ENCODE peak calls at places on chromosomes 13 and 19, in ten cellular contexts. M is foreskin fibroblast, J is GM12865, E is suprapubic skin, A is psoas muscle, I is Panc1, G is thoracic aorta, O is AG04450, W is neural crest cell, F is bronchial epithelial cell. N is an unnamed sample.

GRCh38 chr19:16899566-16900075 is 10.8 kb downstream of the F2RL3 start:
- DNase-seq in M (peak; percentile 57), J (peak; percentile 79), E (peak; percentile 66), A (no peak), I (peak; percentile 18), G (no peak), O (no peak), W (peak; percentile 29), F (peak; percentile 8), N (no peak)

GRCh38 chr13:36413161-36413560 is 19.1 kb upstream of the CCNA1 start:
- DNase-seq in M (no peak), J (no peak), E (no peak), A (no peak), I (no peak), G (no peak), O (no peak), W (no peak), F (no peak), N (no peak)

GRCh38 chr19:2790194-2790556 is 4.9 kb downstream of the THOP1 start:
- DNase-seq in M (no peak), J (no peak), E (no peak), A (no peak), I (no peak), G (no peak), O (no peak), W (no peak), F (no peak), N (no peak)

GRCh38 chr13:75790198-75790970 is 154.3 kb downstream of the LMO7 start:
- DNase-seq in M (no peak), J (no peak), E (no peak), A (no peak), I (no peak), G (no peak), O (no peak), W (no peak), F (no peak), N (no peak)

GRCh38 chr19:4801085-4801619 is 9.6 kb downstream of the FEM1A start:
- DNase-seq in M (no peak), J (no peak), E (no peak), A (no peak), I (no peak), G (no peak), O (no peak), W (no peak), F (no peak), N (no peak)

GRCh38 chr19:31519216-31519615 is 170.0 kb upstream of the TSHZ3 start:
- DNase-seq in M (no peak), J (no peak), E (no peak), A (no peak), I (no peak), G (no peak), O (no peak), W (no peak), F (no peak), N (no peak)

GRCh38 chr19:43552616-43553015 is 19.6 kb downstream of the ZNF575 start:
- DNase-seq in M (no peak), J (no peak), E (no peak), A (no peak), I (no peak), G (no peak), O (no peak), W (no peak), F (no peak), N (no peak)

GRCh38 chr13:99517984-99518383 is 16.7 kb downstream of the TM9SF2 start:
- DNase-seq in M (no peak), J (no peak), E (no peak), A (no peak), I (no peak), G (no peak), O (no peak), W (no peak), F (no peak), N (no peak)

GRCh38 chr13:73119612-73120011 is 60.8 kb downstream of the KLF5 start:
- DNase-seq in M (no peak), J (no peak), E (no peak), A (no peak), I (no peak), G (no peak), O (no peak), W (no peak), F (no peak), N (no peak)

GRCh38 chr13:106513608-106514007 is 21.9 kb downstream of the EFNB2 start:
- DNase-seq in M (no peak), J (no peak), E (no peak), A (no peak), I (no peak), G (no peak), O (no peak), W (no peak), F (no peak), N (no peak)

GRCh38 chr19:22545751-22546150 is 88.4 kb upstream of the ZNF492 start:
- DNase-seq in M (peak; percentile 4), J (peak; percentile 12), E (no peak), A (no peak), I (no peak), G (no peak), O (no peak), W (no peak), F (peak; percentile 3), N (no peak)

GRCh38 chr13:40170982-40171381 is 495.5 kb downstream of the FOXO1 start:
- DNase-seq in M (no peak), J (no peak), E (no peak), A (no peak), I (no peak), G (no peak), O (no peak), W (no peak), F (peak; percentile 92), N (no peak)

GRCh38 chr19:45820413-45821102 is 5.5 kb upstream of the RSPH6A start:
- DNase-seq in M (no peak), J (no peak), E (no peak), A (no peak), I (no peak), G (no peak), O (no peak), W (no peak), F (peak; percentile 57), N (no peak)
- TF ChIP-seq CTCF in M (no peak), J (no peak), E (no peak), A (no peak), I (no peak), G (no peak), O (no peak), W (no peak), F (no peak), N (no peak)

GRCh38 chr19:18401580-18402112 is 4.2 kb upstream of the LRRC25 start:
- DNase-seq in M (peak; percentile 85), J (peak; percentile 81), E (no peak), A (peak; percentile 57), I (no peak), G (no peak), O (no peak), W (no peak), F (peak; percentile 78), N (no peak)
- TF ChIP-seq CTCF in M (peak; percentile 40), J (peak; percentile 31), E (peak; percentile 25), A (peak; percentile 14), I (peak; percentile 40), G (no peak), O (peak; percentile 62), W (peak; percentile 54), F (peak; percentile 66), N (peak; percentile 52)

DNA sequence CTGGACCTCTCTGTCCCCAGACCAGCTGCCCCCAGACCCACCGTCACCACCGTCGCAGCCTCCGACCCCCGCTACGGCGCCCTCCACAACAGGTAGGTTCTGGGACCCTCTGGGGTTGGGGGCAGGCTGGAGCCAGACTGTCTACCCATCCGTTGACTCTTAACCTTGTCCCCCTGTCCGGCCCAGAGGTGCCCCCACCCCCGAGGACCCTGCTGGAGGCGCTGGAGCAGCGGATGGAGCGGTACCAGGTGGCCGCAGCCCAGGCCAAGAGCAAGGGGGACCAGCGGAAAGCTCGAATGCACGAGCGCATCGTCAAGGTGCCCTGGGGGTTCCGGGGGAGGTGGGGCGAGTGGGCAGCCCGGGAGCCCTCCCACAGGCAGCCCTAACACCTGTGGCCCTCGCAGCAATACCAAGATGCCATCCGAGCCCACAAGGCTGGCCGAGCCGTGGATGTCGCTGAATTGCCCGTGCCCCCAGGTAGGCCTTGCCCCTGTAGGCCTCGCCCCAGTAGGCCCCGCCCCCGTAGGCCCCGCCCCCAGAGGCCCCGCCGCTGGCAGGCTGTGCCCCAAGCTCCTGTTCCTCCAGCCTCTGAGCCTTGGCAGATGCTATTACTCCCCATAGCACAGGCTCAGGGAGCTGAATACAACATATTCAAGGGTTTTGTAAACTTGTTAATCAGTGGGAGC is 12.9 kb downstream of the CC2D1A start:
- DNase-seq in M (no peak), J (no peak), E (no peak), A (no peak), I (no peak), G (no peak), O (no peak), W (no peak), F (no peak), N (no peak)
- TF ChIP-seq CTCF in M (no peak), J (no peak), E (no peak), A (no peak), I (no peak), G (no peak), O (no peak), W (no peak), F (no peak), N (no peak)

DNA sequence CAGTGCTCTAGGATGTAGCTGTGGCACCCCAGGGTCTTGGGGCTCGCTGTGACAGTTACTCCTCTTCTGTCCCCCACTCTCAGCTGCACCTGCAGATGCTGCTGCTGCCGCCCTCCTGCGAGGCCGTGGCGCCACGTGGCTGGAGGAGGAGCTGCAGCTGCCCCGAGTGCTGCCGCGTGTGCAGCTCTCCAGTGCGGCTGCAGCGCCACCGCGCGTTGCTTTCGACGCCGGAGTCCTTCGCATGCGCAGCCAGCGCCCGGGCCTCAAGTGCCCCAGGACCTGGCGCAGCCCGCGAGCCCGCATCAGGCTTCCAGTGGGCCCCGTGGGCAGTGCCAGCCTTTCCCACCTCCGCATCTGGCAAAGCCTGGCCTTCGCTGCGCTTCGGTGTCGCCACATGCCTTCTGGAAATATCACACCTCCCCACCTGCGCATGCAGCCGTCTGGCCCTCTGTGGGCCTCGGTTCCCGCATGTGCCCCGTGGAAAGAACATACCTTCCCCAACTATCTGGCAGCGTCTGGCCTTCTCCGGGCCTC is 692 bp upstream of the ZNF580 start:
- DNase-seq in M (peak; percentile 92), J (peak; percentile 95), E (no peak), A (peak; percentile 78), I (no peak), G (no peak), O (no peak), W (no peak), F (no peak), N (no peak)
- TF ChIP-seq CTCF in M (peak; percentile 43), J (peak; percentile 80), E (peak; percentile 83), A (peak; percentile 45), I (no peak), G (peak; percentile 52), O (peak; percentile 41), W (no peak), F (peak; percentile 74), N (peak; percentile 51)

GRCh38 chr13:96796234-96796633 is 198.0 kb downstream of the OXGR1 start:
- DNase-seq in M (peak; percentile 38), J (no peak), E (no peak), A (no peak), I (no peak), G (no peak), O (no peak), W (no peak), F (peak; percentile 5), N (no peak)
- TF ChIP-seq CTCF in M (no peak), J (no peak), E (no peak), A (no peak), I (no peak), G (peak; percentile 31), O (no peak), W (peak; percentile 37), F (peak; percentile 13), N (no peak)